ENCODE peak calls at places on chromosome 9, in nine cellular contexts. M is fibroblast of lung; P is psoas muscle; R is astrocyte; K is heart left ventricle; L is WERI-Rb-1; F is HCT116; H is CD8-positive, alpha-beta T cell; J is astrocyte of the spinal cord. Q is an unnamed sample.
A peak's percentile ranks its signal among the peaks of the same experiment; 100 is the strongest.

GRCh38 chr9:101119206-101119819 is 90.8 kb downstream of the PLPPR1 start:
- DNase-seq in M (no peak), P (peak; percentile 30), R (no peak), K (peak; percentile 29), L (peak; percentile 93), F (peak; percentile 28), H (no peak), J (no peak), Q (peak; percentile 0)

GRCh38 chr9:4494806-4495205 is 4.5 kb downstream of the SLC1A1 start:
- DNase-seq in M (no peak), P (no peak), R (no peak), K (no peak), L (no peak), F (no peak), H (no peak), J (no peak), Q (no peak)

GRCh38 chr9:79522793-79523192 is 49.0 kb upstream of the TLE4 start:
- DNase-seq in M (no peak), P (no peak), R (no peak), K (no peak), L (no peak), F (no peak), H (no peak), J (no peak), Q (no peak)

GRCh38 chr9:74281674-74282073 is 215.5 kb upstream of the RORB start:
- DNase-seq in M (no peak), P (no peak), R (no peak), K (no peak), L (peak; percentile 18), F (no peak), H (no peak), J (no peak), Q (no peak)

GRCh38 chr9:92988215-92988731 is 41.0 kb downstream of the FGD3 start:
- DNase-seq in M (no peak), P (no peak), R (no peak), K (no peak), L (no peak), F (no peak), H (no peak), J (no peak), Q (no peak)

GRCh38 chr9:99822596-99823391 is 1.1 kb downstream of the NR4A3 start:
- DNase-seq in M (peak; percentile 60), P (peak; percentile 52), R (peak; percentile 30), K (peak; percentile 38), L (peak; percentile 34), F (no peak), H (peak; percentile 70), J (peak; percentile 66), Q (peak; percentile 63)

GRCh38 chr9:112037281-112038016 is 137.6 kb downstream of the SUSD1 start:
- DNase-seq in M (peak; percentile 53), P (no peak), R (peak; percentile 88), K (no peak), L (no peak), F (no peak), H (peak; percentile 79), J (peak; percentile 70), Q (peak; percentile 78)

GRCh38 chr9:107361816-107362215 is 78.7 kb downstream of the RAD23B start:
- DNase-seq in M (no peak), P (no peak), R (no peak), K (no peak), L (no peak), F (no peak), H (no peak), J (no peak), Q (no peak)

GRCh38 chr9:90326219-90326618 is 316.4 kb downstream of the DIRAS2 start:
- DNase-seq in M (peak; percentile 61), P (no peak), R (peak; percentile 16), K (no peak), L (no peak), F (no peak), H (no peak), J (peak; percentile 56), Q (peak; percentile 71)

GRCh38 chr9:87725900-87726709 is at the start of gene CTSL:
- DNase-seq in M (peak; percentile 87), P (peak; percentile 97), R (peak; percentile 79), K (peak; percentile 95), L (peak; percentile 44), F (peak; percentile 59), H (peak; percentile 58), J (peak; percentile 70), Q (peak; percentile 90)
- TF ChIP-seq CTCF in M (no peak), P (no peak), R (no peak), K (peak; percentile 31), L (peak; percentile 37), F (peak; percentile 20), H (no peak), J (peak; percentile 23), Q (peak; percentile 11)

GRCh38 chr9:131860430-131860829 is 120.6 kb upstream of the RAPGEF1 start:
- DNase-seq in M (no peak), P (no peak), R (no peak), K (no peak), L (no peak), F (no peak), H (no peak), J (no peak), Q (no peak)

GRCh38 chr9:131867611-131868192 is 127.8 kb upstream of the RAPGEF1 start:
- DNase-seq in M (no peak), P (no peak), R (no peak), K (no peak), L (no peak), F (no peak), H (no peak), J (no peak), Q (no peak)

GRCh38 chr9:131865446-131866195 is 125.7 kb upstream of the RAPGEF1 start:
- DNase-seq in M (no peak), P (peak; percentile 22), R (no peak), K (no peak), L (no peak), F (no peak), H (no peak), J (no peak), Q (no peak)

GRCh38 chr9:131862261-131862660 is 122.4 kb upstream of the RAPGEF1 start:
- DNase-seq in M (no peak), P (peak; percentile 23), R (no peak), K (no peak), L (no peak), F (no peak), H (no peak), J (no peak), Q (no peak)

DNA sequence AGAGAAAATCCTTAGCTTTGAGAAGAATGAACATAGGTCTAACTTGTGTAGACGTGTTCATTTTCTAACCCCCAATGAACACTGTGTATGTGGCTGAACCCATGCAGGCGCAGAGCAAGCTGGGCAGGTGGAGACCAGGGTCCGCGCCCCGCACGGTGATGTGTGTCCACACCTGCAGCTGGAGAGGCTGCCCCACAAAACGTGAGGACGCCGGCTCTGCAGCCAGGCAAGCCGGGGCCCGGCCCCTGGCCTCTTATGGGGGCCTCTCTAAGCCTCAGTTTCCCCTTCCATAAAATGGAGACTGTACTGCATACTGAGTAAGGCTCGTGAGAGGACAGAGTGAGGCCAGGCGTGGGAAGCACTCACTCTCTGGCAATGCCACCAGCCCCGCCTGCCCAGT is 124.7 kb upstream of the RAPGEF1 start:
- DNase-seq in M (no peak), P (peak; percentile 31), R (no peak), K (no peak), L (no peak), F (no peak), H (no peak), J (no peak), Q (no peak)
- H3K4me3 ChIP-seq in M (no peak overlapping the region), P (no peak overlapping the region), R (no peak overlapping the region), K (no peak overlapping the region), L (no peak overlapping the region), F (no peak overlapping the region), H (no peak overlapping the region), J (no peak overlapping the region), Q (no peak overlapping the region)

DNA sequence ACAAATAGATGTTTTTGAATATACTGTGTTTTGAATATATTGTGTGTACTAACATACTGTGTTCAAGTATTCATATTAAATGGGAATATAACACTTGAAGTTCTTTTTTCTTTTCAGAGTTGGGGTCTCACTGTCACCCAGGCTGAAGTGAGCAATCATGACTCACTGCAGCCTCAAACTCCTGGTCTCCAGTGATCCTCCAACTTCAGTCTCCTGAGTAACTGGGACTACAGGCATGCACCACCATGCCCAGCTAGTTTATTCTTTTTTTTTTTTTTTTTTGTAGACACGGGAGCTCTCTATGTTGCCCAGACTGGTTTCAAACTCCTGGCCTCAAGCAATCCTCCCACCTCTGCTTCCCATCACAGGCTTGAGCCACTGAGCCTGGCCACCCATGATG is 23.2 kb upstream of the AUH start:
- DNase-seq in M (no peak), P (no peak), R (no peak), K (no peak), L (no peak), F (no peak), H (no peak), J (no peak), Q (no peak)
- TF ChIP-seq CTCF in M (no peak), P (no peak), R (no peak), K (no peak), L (no peak), F (no peak), H (no peak), J (no peak), Q (no peak)

GRCh38 chr9:110742741-110743371 is 74.3 kb downstream of the MUSK start:
- DNase-seq in M (peak; percentile 92), P (no peak), R (peak; percentile 92), K (no peak), L (no peak), F (no peak), H (no peak), J (peak; percentile 95), Q (peak; percentile 96)
- H3K4me3 ChIP-seq in M (no peak overlapping the region), P (no peak overlapping the region), R (peak overlapping the region; percentile 20), K (no peak overlapping the region), L (no peak overlapping the region), F (no peak overlapping the region), H (no peak overlapping the region), J (peak overlapping the region; percentile 6), Q (peak overlapping the region; percentile 15)

GRCh38 chr9:71355884-71356283 is 234.5 kb upstream of the TRPM3 start:
- DNase-seq in M (no peak), P (no peak), R (no peak), K (no peak), L (peak; percentile 28), F (peak; percentile 3), H (no peak), J (no peak), Q (no peak)
- TF ChIP-seq CTCF in M (no peak), P (no peak), R (no peak), K (no peak), L (peak; percentile 42), F (peak; percentile 18), H (no peak), J (no peak), Q (no peak)

GRCh38 chr9:94681508-94681907 is 42.2 kb upstream of the FBP1 start:
- DNase-seq in M (peak; percentile 80), P (peak; percentile 85), R (peak; percentile 65), K (peak; percentile 83), L (peak; percentile 88), F (peak; percentile 54), H (peak; percentile 71), J (peak; percentile 81), Q (peak; percentile 89)
- H3K4me3 ChIP-seq in M (no peak overlapping the region), P (no peak overlapping the region), R (no peak overlapping the region), K (no peak overlapping the region), L (no peak overlapping the region), F (no peak overlapping the region), H (no peak overlapping the region), J (no peak overlapping the region), Q (no peak overlapping the region)